ENCODE peak calls at places on chromosomes 11 and 22, in six cellular contexts. One of them, this sample, is unnamed.

GRCh38 chr11:105933666-105934065 is 88.4 kb downstream of the MSANTD4 start:
- DNase-seq in OCI-LY7: no peak
- DNase-seq in sigmoid colon: no peak
- DNase-seq in fibroblast of lung: no peak
- DNase-seq in Peyer's patch: no peak
- DNase-seq in HCT116: no peak
- DNase-seq in this sample: no peak

GRCh38 chr22:47219789-47220188 is 457.3 kb downstream of the TBC1D22A start:
- DNase-seq in HCT116: no peak
- DNase-seq in sigmoid colon: peak
- DNase-seq in fibroblast of lung: no peak
- DNase-seq in OCI-LY7: no peak
- DNase-seq in Peyer's patch: no peak
- DNase-seq in this sample: no peak

GRCh38 chr11:103494491-103494890 is 385.3 kb downstream of the DYNC2H1 start:
- DNase-seq in sigmoid colon: no peak
- DNase-seq in HCT116: no peak
- DNase-seq in Peyer's patch: no peak
- DNase-seq in fibroblast of lung: no peak
- DNase-seq in OCI-LY7: no peak
- DNase-seq in this sample: no peak

GRCh38 chr11:43942651-43943356 is 367 bp downstream of the C11orf96 start:
- DNase-seq in Peyer's patch: no peak
- DNase-seq in OCI-LY7: no peak
- DNase-seq in fibroblast of lung: peak
- DNase-seq in HCT116: no peak
- DNase-seq in sigmoid colon: peak
- DNase-seq in this sample: no peak

GRCh38 chr11:69243496-69244200 is 50.3 kb upstream of the MYEOV start:
- DNase-seq in fibroblast of lung: no peak
- DNase-seq in Peyer's patch: no peak
- DNase-seq in HCT116: no peak
- DNase-seq in OCI-LY7: no peak
- DNase-seq in sigmoid colon: peak
- DNase-seq in this sample: no peak

GRCh38 chr11:117146521-117146920 is 2.4 kb downstream of the PAFAH1B2 start:
- DNase-seq in OCI-LY7: no peak
- DNase-seq in fibroblast of lung: peak
- DNase-seq in Peyer's patch: no peak
- DNase-seq in HCT116: no peak
- DNase-seq in sigmoid colon: no peak
- DNase-seq in this sample: no peak

GRCh38 chr11:126079640-126080205 is 17.1 kb upstream of the CDON start:
- DNase-seq in fibroblast of lung: no peak
- DNase-seq in HCT116: no peak
- DNase-seq in sigmoid colon: no peak
- DNase-seq in Peyer's patch: no peak
- DNase-seq in OCI-LY7: no peak
- DNase-seq in this sample: no peak

GRCh38 chr22:19761022-19761499 is 483 bp downstream of the TBX1 start:
- DNase-seq in Peyer's patch: no peak
- DNase-seq in OCI-LY7: no peak
- DNase-seq in fibroblast of lung: no peak
- DNase-seq in sigmoid colon: no peak
- DNase-seq in HCT116: no peak
- DNase-seq in this sample: peak

GRCh38 chr11:134330611-134331564 is 900 bp upstream of the GLB1L2 start:
- DNase-seq in OCI-LY7: no peak
- DNase-seq in fibroblast of lung: no peak
- DNase-seq in HCT116: no peak
- DNase-seq in sigmoid colon: peak
- DNase-seq in Peyer's patch: no peak
- DNase-seq in this sample: no peak

GRCh38 chr11:134063991-134064747 is 4.7 kb upstream of the JAM3 start:
- DNase-seq in fibroblast of lung: no peak
- DNase-seq in Peyer's patch: no peak
- DNase-seq in HCT116: no peak
- DNase-seq in OCI-LY7: no peak
- DNase-seq in sigmoid colon: no peak
- DNase-seq in this sample: no peak

GRCh38 chr11:64800633-64801464 is 2.2 kb downstream of the MAP4K2 start:
- DNase-seq in fibroblast of lung: no peak
- DNase-seq in OCI-LY7: peak
- DNase-seq in Peyer's patch: peak
- DNase-seq in HCT116: no peak
- DNase-seq in sigmoid colon: peak
- DNase-seq in this sample: no peak

GRCh38 chr11:76802151-76802550 is 19.0 kb downstream of the TSKU start:
- DNase-seq in OCI-LY7: no peak
- DNase-seq in fibroblast of lung: no peak
- DNase-seq in HCT116: no peak
- DNase-seq in sigmoid colon: no peak
- DNase-seq in Peyer's patch: no peak
- DNase-seq in this sample: no peak

GRCh38 chr11:14315130-14315529 is 43.9 kb downstream of the RRAS2 start:
- DNase-seq in sigmoid colon: no peak
- DNase-seq in Peyer's patch: no peak
- DNase-seq in HCT116: no peak
- DNase-seq in OCI-LY7: no peak
- DNase-seq in fibroblast of lung: no peak
- DNase-seq in this sample: no peak

GRCh38 chr11:119374632-119375394 is 6.7 kb downstream of the USP2 start:
- DNase-seq in Peyer's patch: no peak
- DNase-seq in HCT116: no peak
- DNase-seq in fibroblast of lung: no peak
- DNase-seq in OCI-LY7: no peak
- DNase-seq in sigmoid colon: no peak
- DNase-seq in this sample: no peak

GRCh38 chr11:12413141-12414055 is 36.0 kb downstream of the PARVA start:
- DNase-seq in Peyer's patch: no peak
- DNase-seq in sigmoid colon: no peak
- DNase-seq in fibroblast of lung: peak
- DNase-seq in HCT116: no peak
- DNase-seq in OCI-LY7: no peak
- DNase-seq in this sample: no peak

GRCh38 chr11:1924121-1924520 is 4.6 kb downstream of the TNNT3 start:
- DNase-seq in HCT116: no peak
- DNase-seq in Peyer's patch: no peak
- DNase-seq in sigmoid colon: no peak
- DNase-seq in OCI-LY7: no peak
- DNase-seq in fibroblast of lung: no peak
- DNase-seq in this sample: no peak

GRCh38 chr22:24355574-24355973 is 71.8 kb upstream of the ADORA2A start:
- DNase-seq in HCT116: no peak
- DNase-seq in Peyer's patch: no peak
- DNase-seq in sigmoid colon: no peak
- DNase-seq in fibroblast of lung: no peak
- DNase-seq in OCI-LY7: no peak
- DNase-seq in this sample: no peak

GRCh38 chr11:103055174-103055890 is 36.6 kb downstream of the DCUN1D5 start:
- DNase-seq in fibroblast of lung: peak
- DNase-seq in sigmoid colon: no peak
- DNase-seq in HCT116: peak
- DNase-seq in OCI-LY7: peak
- DNase-seq in Peyer's patch: no peak
- DNase-seq in this sample: no peak

GRCh38 chr22:47645450-47645914 is 883.0 kb downstream of the TBC1D22A start:
- DNase-seq in HCT116: no peak
- DNase-seq in fibroblast of lung: no peak
- DNase-seq in sigmoid colon: no peak
- DNase-seq in OCI-LY7: no peak
- DNase-seq in Peyer's patch: no peak
- DNase-seq in this sample: no peak

GRCh38 chr11:12278766-12279671 is 98.4 kb upstream of the PARVA start:
- DNase-seq in fibroblast of lung: no peak
- DNase-seq in HCT116: no peak
- DNase-seq in Peyer's patch: no peak
- DNase-seq in sigmoid colon: no peak
- DNase-seq in OCI-LY7: no peak
- DNase-seq in this sample: no peak

GRCh38 chr11:93940395-93940794 is 80.8 kb upstream of the HEPHL1 start:
- DNase-seq in fibroblast of lung: no peak
- DNase-seq in HCT116: no peak
- DNase-seq in Peyer's patch: no peak
- DNase-seq in OCI-LY7: no peak
- DNase-seq in sigmoid colon: no peak
- DNase-seq in this sample: no peak

GRCh38 chr11:6022954-6023353 is 7.6 kb downstream of the OR56A1 start:
- DNase-seq in sigmoid colon: no peak
- DNase-seq in Peyer's patch: no peak
- DNase-seq in OCI-LY7: peak
- DNase-seq in HCT116: peak
- DNase-seq in fibroblast of lung: peak
- DNase-seq in this sample: no peak

GRCh38 chr22:49946612-49947295 is 13.8 kb upstream of the PIM3 start:
- DNase-seq in HCT116: no peak
- DNase-seq in OCI-LY7: no peak
- DNase-seq in Peyer's patch: no peak
- DNase-seq in fibroblast of lung: no peak
- DNase-seq in sigmoid colon: no peak
- DNase-seq in this sample: no peak

GRCh38 chr11:34863048-34863447 is 53.1 kb downstream of the APIP start:
- DNase-seq in HCT116: no peak
- DNase-seq in Peyer's patch: no peak
- DNase-seq in fibroblast of lung: no peak
- DNase-seq in sigmoid colon: no peak
- DNase-seq in OCI-LY7: no peak
- DNase-seq in this sample: no peak

GRCh38 chr11:34857463-34857862 is 58.7 kb downstream of the APIP start:
- DNase-seq in fibroblast of lung: no peak
- DNase-seq in Peyer's patch: no peak
- DNase-seq in HCT116: no peak
- DNase-seq in OCI-LY7: no peak
- DNase-seq in sigmoid colon: no peak
- DNase-seq in this sample: no peak

GRCh38 chr11:34859496-34859895 is 56.7 kb downstream of the APIP start:
- DNase-seq in Peyer's patch: no peak
- DNase-seq in HCT116: no peak
- DNase-seq in OCI-LY7: no peak
- DNase-seq in sigmoid colon: no peak
- DNase-seq in fibroblast of lung: no peak
- DNase-seq in this sample: no peak

GRCh38 chr11:34860518-34860917 is 55.7 kb downstream of the APIP start:
- DNase-seq in fibroblast of lung: no peak
- DNase-seq in HCT116: no peak
- DNase-seq in Peyer's patch: no peak
- DNase-seq in sigmoid colon: no peak
- DNase-seq in OCI-LY7: no peak
- DNase-seq in this sample: no peak

DNA sequence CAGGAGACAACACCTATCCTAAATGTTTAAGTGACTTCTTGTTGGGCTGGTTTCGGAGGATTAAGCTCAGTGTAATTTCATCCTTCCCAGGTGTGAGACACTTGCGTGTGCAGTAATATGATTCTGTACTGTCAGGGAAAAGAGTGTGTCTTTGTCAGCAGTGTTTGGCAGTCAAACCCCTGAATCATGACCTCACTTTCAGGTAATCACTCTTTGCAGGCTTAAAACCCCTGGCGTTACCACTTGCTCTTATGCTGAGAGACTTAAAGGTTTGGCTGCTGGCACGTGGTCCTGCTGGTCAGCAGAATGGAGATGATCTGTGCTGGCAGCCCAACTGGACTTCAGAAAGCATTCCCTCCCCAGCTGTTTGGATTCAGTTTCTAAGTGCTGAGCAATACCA is 56.1 kb downstream of the APIP start:
- DNase-seq in HCT116: no peak
- DNase-seq in Peyer's patch: no peak
- DNase-seq in OCI-LY7: no peak
- DNase-seq in fibroblast of lung: no peak
- DNase-seq in sigmoid colon: no peak
- DNase-seq in this sample: no peak
- TF ChIP-seq CTCF in HCT116: no peak
- TF ChIP-seq CTCF in Peyer's patch: no peak
- TF ChIP-seq CTCF in OCI-LY7: no peak
- TF ChIP-seq CTCF in fibroblast of lung: no peak
- TF ChIP-seq CTCF in sigmoid colon: no peak
- TF ChIP-seq CTCF in this sample: no peak

DNA sequence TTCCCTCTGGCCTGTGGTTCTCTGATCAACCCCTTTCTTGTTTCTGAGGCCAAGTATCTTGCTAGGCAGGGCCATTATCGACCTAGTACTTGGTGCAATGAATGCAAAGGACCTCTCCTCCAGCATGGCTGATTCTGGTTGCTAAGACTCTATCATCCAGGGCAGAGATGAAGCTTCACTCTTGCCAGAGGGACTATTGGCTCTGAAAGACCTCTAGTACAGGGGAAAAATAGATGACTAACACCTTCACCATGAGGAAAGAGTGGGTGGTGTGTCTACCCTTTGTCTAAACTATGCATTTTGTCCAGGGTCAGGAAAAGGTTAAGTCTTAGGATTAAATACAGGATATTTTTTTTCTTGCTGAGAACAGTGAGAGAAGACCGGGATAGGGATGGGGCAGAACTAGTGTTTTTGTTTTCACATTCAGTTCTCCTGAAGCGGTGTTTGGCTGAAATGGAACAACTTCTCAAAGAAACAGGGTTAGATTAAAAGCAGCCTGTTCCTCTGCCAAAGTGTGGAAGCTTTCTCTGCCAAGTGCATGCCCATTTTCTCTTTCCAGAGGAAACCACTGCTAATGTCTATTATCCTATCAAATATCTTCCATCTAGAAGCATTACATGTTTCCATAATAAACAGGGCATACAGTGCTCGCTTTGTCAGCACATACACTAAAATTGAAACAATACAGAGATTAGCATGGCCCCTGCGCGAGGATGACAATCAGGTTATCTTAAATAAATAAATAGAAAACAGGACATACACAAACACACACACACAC is 5.0 kb upstream of the MTFP1 start:
- DNase-seq in sigmoid colon: no peak
- DNase-seq in OCI-LY7: no peak
- DNase-seq in fibroblast of lung: peak
- DNase-seq in HCT116: no peak
- DNase-seq in Peyer's patch: no peak
- DNase-seq in this sample: no peak
- H3K27ac ChIP-seq in sigmoid colon: peak
- H3K27ac ChIP-seq in OCI-LY7: no peak
- H3K27ac ChIP-seq in fibroblast of lung: peak
- H3K27ac ChIP-seq in HCT116: peak
- H3K27ac ChIP-seq in Peyer's patch: no peak
- H3K27ac ChIP-seq in this sample: no peak

GRCh38 chr11:65915101-65915820 is 3.6 kb downstream of the C11orf68 start:
- DNase-seq in Peyer's patch: no peak
- DNase-seq in HCT116: no peak
- DNase-seq in fibroblast of lung: no peak
- DNase-seq in sigmoid colon: no peak
- DNase-seq in OCI-LY7: no peak
- DNase-seq in this sample: no peak
- H3K4me3 ChIP-seq in Peyer's patch: no peak
- H3K4me3 ChIP-seq in HCT116: no peak
- H3K4me3 ChIP-seq in fibroblast of lung: no peak
- H3K4me3 ChIP-seq in sigmoid colon: no peak
- H3K4me3 ChIP-seq in OCI-LY7: no peak
- H3K4me3 ChIP-seq in this sample: no peak

DNA sequence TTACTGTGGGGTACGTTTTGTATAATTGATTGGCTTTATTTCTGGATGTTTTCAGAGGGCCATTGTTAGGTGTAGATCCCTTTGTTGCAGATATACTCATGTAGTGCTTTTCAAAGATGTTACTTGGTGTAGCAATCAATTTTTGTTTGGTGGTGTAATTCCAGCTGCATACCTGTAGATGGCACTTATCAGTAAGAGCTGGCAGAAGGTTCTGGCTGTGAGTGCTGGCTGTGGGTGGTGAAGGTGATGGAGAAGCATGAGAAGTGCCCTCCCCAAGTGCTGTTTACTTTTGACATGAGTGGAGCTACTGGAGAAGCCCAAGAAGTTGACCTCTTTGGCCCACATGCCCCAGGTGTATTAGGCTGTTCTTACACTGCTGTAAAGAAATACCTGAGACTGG is 1074.9 kb downstream of the FAM181B start:
- DNase-seq in OCI-LY7: peak
- DNase-seq in HCT116: no peak
- DNase-seq in Peyer's patch: no peak
- DNase-seq in sigmoid colon: no peak
- DNase-seq in fibroblast of lung: peak
- DNase-seq in this sample: no peak
- TF ChIP-seq CTCF in OCI-LY7: peak
- TF ChIP-seq CTCF in HCT116: peak
- TF ChIP-seq CTCF in Peyer's patch: no peak
- TF ChIP-seq CTCF in sigmoid colon: no peak
- TF ChIP-seq CTCF in fibroblast of lung: peak
- TF ChIP-seq CTCF in this sample: no peak